ENCODE peak calls at places on chromosomes 1 and 21, in six cellular contexts. J, F, L, B, Z and G are unnamed samples.

GRCh38 chr21:38597436-38597835 is 99.2 kb upstream of the ERG start:
- DNase-seq in J (no peak), F (no peak), L (no peak), B (no peak), Z (peak), G (no peak)

GRCh38 chr1:67713071-67713806 is 28.2 kb downstream of the GADD45A start:
- DNase-seq in J (no peak), F (no peak), L (peak), B (no peak), Z (peak), G (peak)

GRCh38 chr1:203906932-203907331 is 45.5 kb downstream of the SNRPE start:
- DNase-seq in J (no peak), F (no peak), L (peak), B (no peak), Z (peak), G (peak)

GRCh38 chr1:170790651-170791071 is 126.7 kb downstream of the PRRX1 start:
- DNase-seq in J (no peak), F (no peak), L (no peak), B (no peak), Z (peak), G (peak)

GRCh38 chr1:241229711-241230110 is 127.3 kb downstream of the RGS7 start:
- DNase-seq in J (no peak), F (no peak), L (no peak), B (no peak), Z (no peak), G (no peak)

GRCh38 chr1:246689409-246689997 is 34.7 kb upstream of the SCCPDH start:
- DNase-seq in J (no peak), F (peak), L (peak), B (no peak), Z (peak), G (peak)

GRCh38 chr21:34886554-34887385 is 162.3 kb downstream of the RUNX1 start:
- DNase-seq in J (no peak), F (peak), L (peak), B (peak), Z (no peak), G (no peak)

GRCh38 chr1:182507685-182508084 is 57.7 kb downstream of the RGSL1 start:
- DNase-seq in J (no peak), F (no peak), L (peak), B (no peak), Z (no peak), G (no peak)

GRCh38 chr1:6126521-6127067 is 53.5 kb downstream of the CHD5 start:
- DNase-seq in J (no peak), F (no peak), L (no peak), B (no peak), Z (no peak), G (no peak)

GRCh38 chr1:244970236-244970652 is 105.9 kb upstream of the HNRNPU start:
- DNase-seq in J (peak), F (peak), L (peak), B (peak), Z (peak), G (peak)

GRCh38 chr1:182599339-182599738 is 4.8 kb downstream of the RGS16 start:
- DNase-seq in J (no peak), F (no peak), L (no peak), B (no peak), Z (no peak), G (no peak)

GRCh38 chr1:85144351-85144750 is 56.5 kb downstream of the SYDE2 start:
- DNase-seq in J (no peak), F (no peak), L (no peak), B (no peak), Z (no peak), G (no peak)

GRCh38 chr1:186244825-186245224 is 130.2 kb downstream of the TPR start:
- DNase-seq in J (no peak), F (no peak), L (no peak), B (no peak), Z (no peak), G (no peak)

GRCh38 chr1:216820345-216820744 is 97.1 kb upstream of the ESRRG start:
- DNase-seq in J (no peak), F (no peak), L (no peak), B (no peak), Z (peak), G (peak)

GRCh38 chr1:6033986-6034749 is 11.5 kb upstream of the KCNAB2 start:
- DNase-seq in J (no peak), F (peak), L (peak), B (no peak), Z (no peak), G (peak)

GRCh38 chr1:202551683-202552082 is 158.6 kb downstream of the SYT2 start:
- DNase-seq in J (no peak), F (no peak), L (peak), B (no peak), Z (no peak), G (no peak)

GRCh38 chr1:79128726-79129125 is 122.2 kb upstream of the ADGRL4 start:
- DNase-seq in J (no peak), F (no peak), L (no peak), B (no peak), Z (peak), G (peak)

GRCh38 chr1:199472025-199472424 is 555.5 kb upstream of the NR5A2 start:
- DNase-seq in J (no peak), F (no peak), L (no peak), B (no peak), Z (no peak), G (no peak)

GRCh38 chr1:28295936-28296335 is 32.9 kb upstream of the MED18 start:
- DNase-seq in J (no peak), F (no peak), L (no peak), B (no peak), Z (no peak), G (no peak)

GRCh38 chr1:4585216-4585615 is 69.2 kb upstream of the AJAP1 start:
- DNase-seq in J (no peak), F (no peak), L (peak), B (peak), Z (no peak), G (no peak)

GRCh38 chr1:232046531-232047283 is 420.1 kb downstream of the DISC1 start:
- DNase-seq in J (no peak), F (no peak), L (no peak), B (no peak), Z (no peak), G (no peak)

GRCh38 chr1:113980120-113980519 is 846 bp downstream of the OLFML3 start:
- DNase-seq in J (no peak), F (peak), L (peak), B (no peak), Z (peak), G (no peak)

GRCh38 chr1:61741682-61742619 is at the start of gene PATJ:
- DNase-seq in J (no peak), F (peak), L (peak), B (peak), Z (peak), G (no peak)

DNA sequence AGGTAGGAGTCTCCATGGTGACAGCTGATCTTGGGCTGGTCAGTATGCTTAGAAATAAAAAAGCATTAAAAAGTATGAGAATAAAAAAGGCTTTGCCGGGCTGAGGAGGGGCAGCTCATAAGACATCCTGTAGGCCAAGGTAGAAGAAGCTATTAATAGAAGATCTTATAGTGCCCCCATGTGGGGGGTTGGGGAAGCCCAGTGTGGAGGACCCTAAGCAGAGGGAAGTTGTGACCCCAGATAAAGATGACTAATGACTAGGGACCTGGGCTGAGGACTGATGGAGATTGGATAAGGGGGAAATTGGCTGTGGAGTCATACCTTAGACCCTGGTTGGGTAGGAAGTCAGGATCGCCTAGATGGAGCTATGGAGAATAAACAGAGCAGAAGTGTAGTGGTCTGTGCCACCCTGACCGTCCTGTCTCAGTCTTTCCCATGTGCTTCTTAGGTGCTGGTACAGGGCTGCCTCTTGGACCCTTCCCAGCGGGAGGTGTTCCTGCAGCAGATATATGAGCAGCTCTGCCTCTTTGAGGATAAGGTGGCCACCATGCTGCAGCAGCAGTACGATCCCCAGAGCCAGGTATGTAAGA is 25.0 kb downstream of the SZT2 start:
- DNase-seq in J (no peak), F (no peak), L (peak), B (peak), Z (peak), G (peak)
- H3K27ac ChIP-seq in J (no peak), F (no peak), L (no peak), B (no peak), Z (no peak), G (no peak)

GRCh38 chr1:155070721-155071556 is 7.4 kb downstream of the EFNA4 start:
- DNase-seq in J (peak), F (peak), L (peak), B (peak), Z (peak), G (peak)
- TF ChIP-seq CTCF in J (peak), F (peak), L (peak), B (peak), Z (no peak), G (peak)

DNA sequence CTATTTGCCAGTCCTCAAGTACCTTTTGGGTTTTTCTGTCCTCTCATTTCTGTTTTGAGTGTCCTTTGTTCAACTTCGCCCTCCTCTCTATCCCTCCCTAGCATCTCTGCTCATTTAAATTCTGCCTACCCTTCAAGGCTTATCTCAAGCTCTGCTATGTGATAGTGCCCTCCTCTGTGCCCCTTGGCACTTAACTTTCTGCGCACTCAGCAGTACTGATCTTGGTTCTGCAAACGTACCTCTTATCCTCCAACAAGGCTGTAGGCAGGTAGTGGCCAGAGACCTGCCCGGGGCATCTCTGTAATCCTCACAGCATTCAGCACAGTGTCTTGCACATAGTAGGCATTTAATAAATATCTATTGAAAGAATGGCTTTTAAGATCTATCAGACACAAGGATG is 5.3 kb upstream of the IL20 start:
- DNase-seq in J (no peak), F (no peak), L (no peak), B (no peak), Z (no peak), G (no peak)
- H3K27ac ChIP-seq in J (no peak), F (no peak), L (no peak), B (no peak), Z (no peak), G (no peak)

DNA sequence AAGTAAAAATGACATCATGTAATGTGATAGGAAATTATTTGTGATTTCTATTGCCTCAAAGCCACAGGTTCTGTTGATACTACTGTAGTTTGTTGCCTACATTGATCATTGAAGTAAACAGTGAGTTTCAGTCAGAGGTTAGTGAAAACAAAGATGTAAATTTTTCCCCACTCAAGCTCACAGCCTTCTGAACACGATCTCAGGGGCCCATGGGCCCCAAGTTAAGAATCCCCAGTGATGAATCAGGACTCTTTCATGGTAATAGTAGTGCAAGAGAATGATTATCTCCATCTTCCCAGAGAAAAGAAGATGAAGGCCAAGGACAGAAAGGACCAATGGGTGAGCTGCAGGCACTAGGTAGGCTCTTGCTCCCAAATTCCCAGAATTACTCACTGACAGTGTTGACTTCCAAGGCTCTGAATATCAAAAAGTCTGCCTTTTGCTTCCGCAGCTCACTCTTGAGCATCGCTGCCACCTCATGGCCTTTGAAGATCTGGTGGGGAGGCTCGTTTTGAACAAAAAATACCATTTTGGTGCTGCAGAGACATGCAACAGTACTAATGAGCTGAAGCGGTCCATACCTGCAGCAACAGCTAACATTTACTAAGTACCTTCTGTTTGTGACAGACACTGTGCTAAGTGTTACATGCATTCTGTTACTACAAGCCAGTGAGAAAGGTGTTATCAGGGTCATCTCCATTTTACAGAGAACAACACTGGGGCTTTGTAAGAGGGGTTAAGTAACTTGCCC is 113.3 kb downstream of the KIAA0319L start:
- DNase-seq in J (no peak), F (no peak), L (no peak), B (no peak), Z (no peak), G (no peak)
- TF ChIP-seq CTCF in J (no peak), F (no peak), L (peak), B (no peak), Z (no peak), G (peak)

DNA sequence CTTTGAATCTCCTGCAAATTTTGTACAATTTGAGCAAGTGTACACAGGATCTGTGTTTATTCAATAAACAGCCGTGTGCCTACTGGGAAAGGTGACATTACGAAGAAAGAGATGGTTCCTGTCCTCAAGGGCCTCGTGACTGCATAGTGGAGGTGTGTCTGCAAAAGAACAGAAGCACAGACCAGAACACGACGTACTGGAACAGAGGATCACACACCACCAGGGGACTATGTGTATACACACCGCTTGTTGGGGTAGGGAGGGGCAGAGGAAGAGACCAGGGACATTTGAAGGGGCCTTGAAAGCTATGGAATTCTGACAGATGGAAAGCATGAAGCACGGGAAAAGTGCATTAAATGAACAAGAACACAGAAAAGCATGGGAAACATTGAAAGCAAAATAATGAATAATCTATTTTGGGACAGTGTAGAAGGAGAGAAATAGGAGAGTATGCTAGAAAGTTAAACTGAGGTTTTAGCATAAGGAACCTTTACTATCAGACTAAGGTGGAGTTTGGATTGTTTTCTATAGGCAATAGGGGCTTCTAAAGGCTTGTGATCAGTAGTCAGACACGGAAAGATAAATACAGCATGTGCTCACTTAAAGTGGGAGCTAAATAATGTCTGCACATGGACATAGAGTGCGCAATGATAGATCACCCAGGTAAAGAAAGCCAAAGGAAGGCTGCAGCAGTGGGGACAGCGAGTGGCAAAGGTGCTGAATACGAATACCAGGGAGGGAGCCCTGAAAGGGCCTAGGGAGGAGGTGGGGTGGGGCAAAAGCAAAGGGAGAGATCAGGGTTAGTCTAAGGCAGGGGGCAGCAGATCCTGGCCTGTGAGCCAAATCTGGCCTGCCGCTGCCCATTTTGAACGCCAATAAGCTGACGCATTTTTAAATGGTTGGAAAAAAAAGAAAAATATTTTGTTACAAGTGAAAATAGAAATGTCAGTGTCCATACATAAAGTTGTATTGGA is 11.0 kb downstream of the JAK1 start:
- DNase-seq in J (no peak), F (no peak), L (peak), B (no peak), Z (no peak), G (no peak)
- H3K27ac ChIP-seq in J (no peak), F (peak), L (peak), B (no peak), Z (no peak), G (peak)

DNA sequence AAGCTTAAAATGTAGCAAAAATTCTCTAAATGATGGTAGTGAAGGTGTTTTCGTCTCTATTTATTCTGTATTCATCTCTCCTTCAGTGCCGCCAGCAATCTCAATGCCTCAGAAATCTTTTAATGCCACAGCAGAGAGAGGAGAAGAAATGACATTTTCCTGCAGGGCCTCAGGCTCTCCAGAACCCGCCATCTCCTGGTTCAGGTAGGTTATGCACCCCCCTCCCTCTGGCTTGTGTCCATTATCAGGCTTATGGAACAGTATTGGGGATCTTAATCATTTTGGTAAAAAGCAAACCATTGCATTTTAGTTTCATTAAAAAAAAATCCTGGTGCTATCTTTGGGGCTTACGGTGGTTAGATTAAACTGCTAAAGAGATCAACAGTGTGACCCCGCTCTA is 326.1 kb downstream of the NCAM2 start:
- DNase-seq in J (no peak), F (no peak), L (no peak), B (no peak), Z (no peak), G (no peak)
- TF ChIP-seq CTCF in J (no peak), F (no peak), L (no peak), B (no peak), Z (no peak), G (no peak)

GRCh38 chr1:175317309-175317708 is 124.7 kb upstream of the KIAA0040 start:
- DNase-seq in J (no peak), F (no peak), L (no peak), B (no peak), Z (no peak), G (no peak)
- H3K27ac ChIP-seq in J (peak), F (no peak), L (no peak), B (no peak), Z (no peak), G (no peak)

DNA sequence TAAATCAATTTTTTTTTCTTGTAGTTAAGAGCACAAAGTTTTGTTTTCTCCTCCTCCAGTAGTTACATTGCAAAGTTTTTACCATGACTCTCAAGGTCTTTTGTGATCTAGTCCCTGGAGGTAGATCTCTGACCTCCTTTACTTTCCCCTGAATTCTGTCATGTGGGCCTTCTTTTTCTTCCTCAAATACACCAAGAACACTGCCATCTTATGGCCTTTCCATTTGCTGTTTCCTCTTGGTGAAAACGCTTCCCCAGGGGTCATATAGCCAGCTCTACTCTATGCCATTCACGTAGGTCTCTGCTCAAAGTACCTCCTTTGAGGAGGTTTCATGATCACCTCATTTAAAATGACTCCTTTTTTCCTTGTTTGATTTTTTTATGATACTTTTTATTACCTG is 2.7 kb downstream of the DDX20 start:
- DNase-seq in J (no peak), F (no peak), L (no peak), B (no peak), Z (no peak), G (no peak)
- TF ChIP-seq CTCF in J (no peak), F (no peak), L (no peak), B (no peak), Z (peak), G (peak)

GRCh38 chr1:159430985-159431384 is 1.0 kb upstream of the OR10J4 start:
- DNase-seq in J (no peak), F (no peak), L (no peak), B (no peak), Z (no peak), G (no peak)

GRCh38 chr1:159428536-159428935 is 3.5 kb upstream of the OR10J4 start:
- DNase-seq in J (no peak), F (no peak), L (no peak), B (no peak), Z (peak), G (no peak)

GRCh38 chr1:159431904-159432303 is at the start of gene OR10J4:
- DNase-seq in J (no peak), F (no peak), L (no peak), B (no peak), Z (no peak), G (no peak)

GRCh38 chr1:159429074-159429861 is 2.7 kb upstream of the OR10J4 start:
- DNase-seq in J (no peak), F (no peak), L (no peak), B (no peak), Z (peak), G (peak)
- H3K27ac ChIP-seq in J (no peak), F (no peak), L (no peak), B (no peak), Z (no peak), G (peak)

GRCh38 chr1:11337536-11338350 is 64.7 kb downstream of the UBIAD1 start:
- DNase-seq in J (no peak), F (peak), L (peak), B (peak), Z (no peak), G (peak)
- TF ChIP-seq CTCF in J (peak), F (peak), L (peak), B (peak), Z (peak), G (peak)